ENCODE peak calls at places on chromosomes 1 and 21, in ten cellular contexts. One of them, this sample, is unnamed.

GRCh38 chr1:154342836-154343472 is 17.6 kb downstream of the ATP8B2 start:
- DNase-seq in activated CD4-positive, alpha-beta T cell treated with anti-CD3 and anti-CD28 coated beads, Interleukin-2, amount 50 U/mL, for 1 hour: peak
- DNase-seq in Caki2: no peak
- DNase-seq in amniotic stem cell: no peak
- DNase-seq in AG08396: no peak
- DNase-seq in posterior vena cava: no peak
- DNase-seq in AML-193: no peak
- DNase-seq in KG1: no peak
- DNase-seq in NCI-H2107: no peak
- DNase-seq in stimulated activated CD8-positive, alpha-beta memory T cell treated with anti-CD3 and anti-CD28 coated beads, Interleukin-7, amount 100 ng/mL, for 1 hour: peak
- DNase-seq in this sample: no peak

GRCh38 chr1:150552692-150553278 is 3.6 kb downstream of the ADAMTSL4 start:
- DNase-seq in activated CD4-positive, alpha-beta T cell treated with anti-CD3 and anti-CD28 coated beads, Interleukin-2, amount 50 U/mL, for 1 hour: no peak
- DNase-seq in Caki2: no peak
- DNase-seq in amniotic stem cell: no peak
- DNase-seq in AG08396: no peak
- DNase-seq in posterior vena cava: peak
- DNase-seq in AML-193: peak
- DNase-seq in KG1: no peak
- DNase-seq in NCI-H2107: no peak
- DNase-seq in stimulated activated CD8-positive, alpha-beta memory T cell treated with anti-CD3 and anti-CD28 coated beads, Interleukin-7, amount 100 ng/mL, for 1 hour: no peak
- DNase-seq in this sample: no peak

GRCh38 chr1:9321480-9321849 is 28.8 kb downstream of the SPSB1 start:
- DNase-seq in activated CD4-positive, alpha-beta T cell treated with anti-CD3 and anti-CD28 coated beads, Interleukin-2, amount 50 U/mL, for 1 hour: no peak
- DNase-seq in Caki2: peak
- DNase-seq in amniotic stem cell: no peak
- DNase-seq in AG08396: peak
- DNase-seq in posterior vena cava: no peak
- DNase-seq in AML-193: no peak
- DNase-seq in KG1: no peak
- DNase-seq in NCI-H2107: no peak
- DNase-seq in stimulated activated CD8-positive, alpha-beta memory T cell treated with anti-CD3 and anti-CD28 coated beads, Interleukin-7, amount 100 ng/mL, for 1 hour: no peak
- DNase-seq in this sample: no peak

GRCh38 chr1:63668298-63668697 is 75.1 kb downstream of the PGM1 start:
- DNase-seq in activated CD4-positive, alpha-beta T cell treated with anti-CD3 and anti-CD28 coated beads, Interleukin-2, amount 50 U/mL, for 1 hour: no peak
- DNase-seq in Caki2: no peak
- DNase-seq in amniotic stem cell: no peak
- DNase-seq in AG08396: no peak
- DNase-seq in posterior vena cava: no peak
- DNase-seq in AML-193: no peak
- DNase-seq in KG1: no peak
- DNase-seq in NCI-H2107: no peak
- DNase-seq in stimulated activated CD8-positive, alpha-beta memory T cell treated with anti-CD3 and anti-CD28 coated beads, Interleukin-7, amount 100 ng/mL, for 1 hour: no peak
- DNase-seq in this sample: no peak

GRCh38 chr21:25370311-25370744 is 237.0 kb downstream of the MRPL39 start:
- DNase-seq in activated CD4-positive, alpha-beta T cell treated with anti-CD3 and anti-CD28 coated beads, Interleukin-2, amount 50 U/mL, for 1 hour: no peak
- DNase-seq in Caki2: peak
- DNase-seq in amniotic stem cell: peak
- DNase-seq in AG08396: peak
- DNase-seq in posterior vena cava: peak
- DNase-seq in AML-193: no peak
- DNase-seq in KG1: no peak
- DNase-seq in NCI-H2107: no peak
- DNase-seq in stimulated activated CD8-positive, alpha-beta memory T cell treated with anti-CD3 and anti-CD28 coated beads, Interleukin-7, amount 100 ng/mL, for 1 hour: no peak
- DNase-seq in this sample: peak

GRCh38 chr1:7842517-7842916 is 10.3 kb downstream of the UTS2 start:
- DNase-seq in activated CD4-positive, alpha-beta T cell treated with anti-CD3 and anti-CD28 coated beads, Interleukin-2, amount 50 U/mL, for 1 hour: no peak
- DNase-seq in Caki2: no peak
- DNase-seq in amniotic stem cell: no peak
- DNase-seq in AG08396: no peak
- DNase-seq in posterior vena cava: no peak
- DNase-seq in AML-193: no peak
- DNase-seq in KG1: no peak
- DNase-seq in NCI-H2107: no peak
- DNase-seq in stimulated activated CD8-positive, alpha-beta memory T cell treated with anti-CD3 and anti-CD28 coated beads, Interleukin-7, amount 100 ng/mL, for 1 hour: peak
- DNase-seq in this sample: no peak

GRCh38 chr1:67889940-67890567 is 56.8 kb upstream of the GNG12 start:
- DNase-seq in activated CD4-positive, alpha-beta T cell treated with anti-CD3 and anti-CD28 coated beads, Interleukin-2, amount 50 U/mL, for 1 hour: no peak
- DNase-seq in Caki2: peak
- DNase-seq in amniotic stem cell: peak
- DNase-seq in AG08396: peak
- DNase-seq in posterior vena cava: no peak
- DNase-seq in AML-193: no peak
- DNase-seq in KG1: no peak
- DNase-seq in NCI-H2107: no peak
- DNase-seq in stimulated activated CD8-positive, alpha-beta memory T cell treated with anti-CD3 and anti-CD28 coated beads, Interleukin-7, amount 100 ng/mL, for 1 hour: no peak
- DNase-seq in this sample: peak

GRCh38 chr1:210989949-210990348 is 144.0 kb downstream of the KCNH1 start:
- DNase-seq in activated CD4-positive, alpha-beta T cell treated with anti-CD3 and anti-CD28 coated beads, Interleukin-2, amount 50 U/mL, for 1 hour: no peak
- DNase-seq in Caki2: no peak
- DNase-seq in amniotic stem cell: no peak
- DNase-seq in AG08396: no peak
- DNase-seq in posterior vena cava: no peak
- DNase-seq in AML-193: no peak
- DNase-seq in KG1: no peak
- DNase-seq in NCI-H2107: no peak
- DNase-seq in stimulated activated CD8-positive, alpha-beta memory T cell treated with anti-CD3 and anti-CD28 coated beads, Interleukin-7, amount 100 ng/mL, for 1 hour: no peak
- DNase-seq in this sample: no peak

GRCh38 chr1:5658340-5659316 is 333.6 kb downstream of the NPHP4 start:
- DNase-seq in activated CD4-positive, alpha-beta T cell treated with anti-CD3 and anti-CD28 coated beads, Interleukin-2, amount 50 U/mL, for 1 hour: no peak
- DNase-seq in Caki2: no peak
- DNase-seq in amniotic stem cell: no peak
- DNase-seq in AG08396: no peak
- DNase-seq in posterior vena cava: no peak
- DNase-seq in AML-193: no peak
- DNase-seq in KG1: no peak
- DNase-seq in NCI-H2107: no peak
- DNase-seq in stimulated activated CD8-positive, alpha-beta memory T cell treated with anti-CD3 and anti-CD28 coated beads, Interleukin-7, amount 100 ng/mL, for 1 hour: no peak
- DNase-seq in this sample: no peak

GRCh38 chr1:234755449-234755863 is 145.5 kb upstream of the IRF2BP2 start:
- DNase-seq in activated CD4-positive, alpha-beta T cell treated with anti-CD3 and anti-CD28 coated beads, Interleukin-2, amount 50 U/mL, for 1 hour: no peak
- DNase-seq in Caki2: no peak
- DNase-seq in amniotic stem cell: no peak
- DNase-seq in AG08396: peak
- DNase-seq in posterior vena cava: peak
- DNase-seq in AML-193: peak
- DNase-seq in KG1: no peak
- DNase-seq in NCI-H2107: peak
- DNase-seq in stimulated activated CD8-positive, alpha-beta memory T cell treated with anti-CD3 and anti-CD28 coated beads, Interleukin-7, amount 100 ng/mL, for 1 hour: no peak
- DNase-seq in this sample: peak

GRCh38 chr1:209455133-209455532 is 128.4 kb upstream of the CAMK1G start:
- DNase-seq in activated CD4-positive, alpha-beta T cell treated with anti-CD3 and anti-CD28 coated beads, Interleukin-2, amount 50 U/mL, for 1 hour: no peak
- DNase-seq in Caki2: no peak
- DNase-seq in amniotic stem cell: no peak
- DNase-seq in AG08396: no peak
- DNase-seq in posterior vena cava: no peak
- DNase-seq in AML-193: no peak
- DNase-seq in KG1: no peak
- DNase-seq in NCI-H2107: peak
- DNase-seq in stimulated activated CD8-positive, alpha-beta memory T cell treated with anti-CD3 and anti-CD28 coated beads, Interleukin-7, amount 100 ng/mL, for 1 hour: no peak
- DNase-seq in this sample: no peak

GRCh38 chr21:30710499-30710898 is 8.1 kb downstream of the KRTAP21-3 start:
- DNase-seq in activated CD4-positive, alpha-beta T cell treated with anti-CD3 and anti-CD28 coated beads, Interleukin-2, amount 50 U/mL, for 1 hour: no peak
- DNase-seq in Caki2: peak
- DNase-seq in amniotic stem cell: no peak
- DNase-seq in AG08396: no peak
- DNase-seq in posterior vena cava: no peak
- DNase-seq in AML-193: no peak
- DNase-seq in KG1: no peak
- DNase-seq in NCI-H2107: no peak
- DNase-seq in stimulated activated CD8-positive, alpha-beta memory T cell treated with anti-CD3 and anti-CD28 coated beads, Interleukin-7, amount 100 ng/mL, for 1 hour: no peak
- DNase-seq in this sample: peak

GRCh38 chr1:208162903-208163302 is 81.3 kb downstream of the PLXNA2 start:
- DNase-seq in activated CD4-positive, alpha-beta T cell treated with anti-CD3 and anti-CD28 coated beads, Interleukin-2, amount 50 U/mL, for 1 hour: no peak
- DNase-seq in Caki2: no peak
- DNase-seq in amniotic stem cell: no peak
- DNase-seq in AG08396: no peak
- DNase-seq in posterior vena cava: no peak
- DNase-seq in AML-193: no peak
- DNase-seq in KG1: no peak
- DNase-seq in NCI-H2107: no peak
- DNase-seq in stimulated activated CD8-positive, alpha-beta memory T cell treated with anti-CD3 and anti-CD28 coated beads, Interleukin-7, amount 100 ng/mL, for 1 hour: no peak
- DNase-seq in this sample: no peak

GRCh38 chr1:114467491-114467890 is 43.5 kb downstream of the TRIM33 start:
- DNase-seq in activated CD4-positive, alpha-beta T cell treated with anti-CD3 and anti-CD28 coated beads, Interleukin-2, amount 50 U/mL, for 1 hour: no peak
- DNase-seq in Caki2: no peak
- DNase-seq in amniotic stem cell: no peak
- DNase-seq in AG08396: no peak
- DNase-seq in posterior vena cava: no peak
- DNase-seq in AML-193: no peak
- DNase-seq in KG1: no peak
- DNase-seq in NCI-H2107: no peak
- DNase-seq in stimulated activated CD8-positive, alpha-beta memory T cell treated with anti-CD3 and anti-CD28 coated beads, Interleukin-7, amount 100 ng/mL, for 1 hour: no peak
- DNase-seq in this sample: no peak

GRCh38 chr1:33762962-33763361 is 100.9 kb upstream of the HMGB4 start:
- DNase-seq in activated CD4-positive, alpha-beta T cell treated with anti-CD3 and anti-CD28 coated beads, Interleukin-2, amount 50 U/mL, for 1 hour: no peak
- DNase-seq in Caki2: no peak
- DNase-seq in amniotic stem cell: no peak
- DNase-seq in AG08396: no peak
- DNase-seq in posterior vena cava: no peak
- DNase-seq in AML-193: no peak
- DNase-seq in KG1: no peak
- DNase-seq in NCI-H2107: no peak
- DNase-seq in stimulated activated CD8-positive, alpha-beta memory T cell treated with anti-CD3 and anti-CD28 coated beads, Interleukin-7, amount 100 ng/mL, for 1 hour: no peak
- DNase-seq in this sample: no peak

GRCh38 chr1:3959361-3959760 is 59.3 kb upstream of the C1orf174 start:
- DNase-seq in activated CD4-positive, alpha-beta T cell treated with anti-CD3 and anti-CD28 coated beads, Interleukin-2, amount 50 U/mL, for 1 hour: no peak
- DNase-seq in Caki2: no peak
- DNase-seq in amniotic stem cell: no peak
- DNase-seq in AG08396: no peak
- DNase-seq in posterior vena cava: no peak
- DNase-seq in AML-193: no peak
- DNase-seq in KG1: no peak
- DNase-seq in NCI-H2107: no peak
- DNase-seq in stimulated activated CD8-positive, alpha-beta memory T cell treated with anti-CD3 and anti-CD28 coated beads, Interleukin-7, amount 100 ng/mL, for 1 hour: no peak
- DNase-seq in this sample: no peak